ENCODE peak calls at places on chromosome 6, in five cellular contexts. I is psoas muscle, K is cardiac muscle cell, R is fibroblast of lung, P is upper lobe of right lung. V is an unnamed sample.

GRCh38 chr6:55836945-55837344 is 38.4 kb downstream of the BMP5 start:
- DNase-seq in K (no peak), R (no peak), P (no peak), I (no peak), V (no peak)

GRCh38 chr6:127092486-127092885 is 26.0 kb upstream of the RSPO3 start:
- DNase-seq in P (no peak), R (no peak), I (no peak), K (no peak), V (no peak)

GRCh38 chr6:111996159-111996558 is 57.7 kb upstream of the CCN6 start:
- DNase-seq in K (no peak), I (no peak), P (no peak), R (no peak), V (no peak)

GRCh38 chr6:49257549-49257948 is 205.5 kb downstream of the MMUT start:
- DNase-seq in I (no peak), P (no peak), R (no peak), K (no peak), V (no peak)

GRCh38 chr6:39855356-39855995 is 63.3 kb downstream of the DAAM2 start:
- DNase-seq in K (no peak), I (no peak), P (no peak), R (peak; percentile 25), V (no peak)

GRCh38 chr6:57097596-57097995 is 7.6 kb downstream of the ZNF451 start:
- DNase-seq in K (no peak), P (no peak), R (no peak), I (no peak), V (no peak)

GRCh38 chr6:123702943-123703342 is 66.2 kb upstream of the TRDN start:
- DNase-seq in I (no peak), R (no peak), P (no peak), K (no peak), V (no peak)

GRCh38 chr6:14464049-14464448 is 346.5 kb downstream of the CD83 start:
- DNase-seq in I (no peak), R (peak; percentile 67), P (no peak), K (peak; percentile 48), V (no peak)

GRCh38 chr6:161584051-161584450 is 310.2 kb upstream of the AGPAT4 start:
- DNase-seq in R (peak; percentile 17), I (no peak), K (no peak), P (no peak), V (no peak)

GRCh38 chr6:12557760-12558159 is 158.8 kb upstream of the PHACTR1 start:
- DNase-seq in I (no peak), K (no peak), R (no peak), P (no peak), V (no peak)

GRCh38 chr6:33417903-33418689 is at the start of gene CUTA:
- DNase-seq in I (peak; percentile 100), R (peak; percentile 100), K (peak; percentile 100), P (peak; percentile 99), V (peak; percentile 99)

GRCh38 chr6:89410231-89411018 is 1.6 kb downstream of the RRAGD start:
- DNase-seq in R (no peak), I (no peak), P (no peak), K (no peak), V (no peak)

GRCh38 chr6:128230267-128230989 is 290.0 kb downstream of the PTPRK start:
- DNase-seq in I (no peak), R (no peak), P (no peak), K (no peak), V (no peak)

GRCh38 chr6:47679507-47679906 is 18.9 kb upstream of the ADGRF4 start:
- DNase-seq in I (no peak), K (no peak), R (no peak), P (no peak), V (no peak)

GRCh38 chr6:40542175-40542764 is 44.9 kb downstream of the LRFN2 start:
- DNase-seq in I (no peak), K (no peak), R (no peak), P (peak; percentile 51), V (no peak)

GRCh38 chr6:7157752-7158616 is 50.2 kb downstream of the RREB1 start:
- DNase-seq in I (no peak), K (no peak), P (no peak), R (no peak), V (no peak)

GRCh38 chr6:70119218-70119835 is 183.6 kb downstream of the COL9A1 start:
- DNase-seq in P (no peak), I (no peak), K (no peak), R (no peak), V (no peak)

GRCh38 chr6:52564856-52565255 is 12.0 kb downstream of the TRAM2 start:
- DNase-seq in K (no peak), R (no peak), P (no peak), I (no peak), V (no peak)

GRCh38 chr6:46236752-46237151 is 66.0 kb upstream of the ENPP5 start:
- DNase-seq in R (no peak), K (no peak), I (no peak), P (no peak), V (no peak)

GRCh38 chr6:41239467-41240159 is 11.5 kb downstream of the TREML4 start:
- DNase-seq in P (no peak), I (no peak), K (no peak), R (no peak), V (no peak)

GRCh38 chr6:131631625-131632284 is 3.7 kb upstream of the MED23 start:
- DNase-seq in I (no peak), P (no peak), R (no peak), K (no peak), V (no peak)

GRCh38 chr6:117237561-117237960 is 27.8 kb upstream of the VGLL2 start:
- DNase-seq in K (peak; percentile 6), P (no peak), I (no peak), R (no peak), V (no peak)

GRCh38 chr6:127547215-127547614 is 28.1 kb upstream of the MTCL3 start:
- DNase-seq in R (no peak), I (no peak), K (peak; percentile 15), P (no peak), V (no peak)

GRCh38 chr6:42315991-42316378 is 98.3 kb upstream of the MRPS10 start:
- DNase-seq in P (no peak), I (no peak), K (peak; percentile 92), R (peak; percentile 95), V (no peak)

GRCh38 chr6:113598786-113599185 is 258.4 kb upstream of the MARCKS start:
- DNase-seq in P (no peak), R (no peak), I (no peak), K (no peak), V (no peak)

GRCh38 chr6:34465551-34466241 is at the start of gene PACSIN1:
- DNase-seq in K (peak; percentile 10), P (no peak), R (no peak), I (no peak), V (peak; percentile 20)

GRCh38 chr6:43886067-43886461 is 116.1 kb downstream of the VEGFA start:
- DNase-seq in K (no peak), I (no peak), R (no peak), P (no peak), V (no peak)

GRCh38 chr6:43887906-43888683 is 118.1 kb downstream of the VEGFA start:
- DNase-seq in R (no peak), I (peak; percentile 67), P (peak; percentile 46), K (no peak), V (no peak)

GRCh38 chr6:43887340-43887858 is 117.4 kb downstream of the VEGFA start:
- DNase-seq in I (no peak), P (no peak), K (peak; percentile 19), R (no peak), V (no peak)

GRCh38 chr6:43885399-43886066 is 115.5 kb downstream of the VEGFA start:
- DNase-seq in R (no peak), K (no peak), P (peak; percentile 17), I (no peak), V (no peak)

GRCh38 chr6:43886717-43887339 is 116.8 kb downstream of the VEGFA start:
- DNase-seq in I (no peak), R (no peak), P (peak; percentile 27), K (no peak), V (no peak)
- H3K4me1 ChIP-seq in I (peaks cover 26% of the 10 kb centered on the region), R (no peaks in the 10 kb centered on the region), P (no peaks in the 10 kb centered on the region), K (peaks cover 8% of the 10 kb centered on the region), V (peaks cover 17% of the 10 kb centered on the region)

DNA sequence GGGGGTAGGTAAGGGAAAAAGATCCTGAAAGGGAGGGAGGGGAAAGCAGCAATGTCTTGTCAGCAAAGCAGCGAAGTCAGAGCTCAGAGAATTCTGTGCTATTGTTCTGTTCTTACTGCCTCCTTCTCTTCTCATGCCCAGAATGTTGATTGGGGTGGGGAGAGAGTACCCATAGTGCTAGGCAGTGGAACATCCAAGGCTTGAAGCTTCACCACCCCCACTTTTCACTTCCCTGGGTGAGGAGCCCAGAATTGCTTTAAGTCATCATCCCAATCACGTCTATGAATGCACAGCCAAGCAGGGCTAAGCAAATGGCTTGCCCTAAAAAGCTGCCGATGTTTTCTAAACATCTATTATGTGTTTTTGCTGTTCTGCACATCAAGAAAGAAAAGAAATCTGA is 16.5 kb downstream of the REPS1 start:
- DNase-seq in P (no peak), R (no peak), K (no peak), I (no peak), V (no peak)
- H3K4me1 ChIP-seq in P (peaks cover 38% of the 10 kb centered on the region), R (peaks cover 23% of the 10 kb centered on the region), K (peaks cover 27% of the 10 kb centered on the region), I (peaks cover 57% of the 10 kb centered on the region), V (peaks cover 82% of the 10 kb centered on the region)

DNA sequence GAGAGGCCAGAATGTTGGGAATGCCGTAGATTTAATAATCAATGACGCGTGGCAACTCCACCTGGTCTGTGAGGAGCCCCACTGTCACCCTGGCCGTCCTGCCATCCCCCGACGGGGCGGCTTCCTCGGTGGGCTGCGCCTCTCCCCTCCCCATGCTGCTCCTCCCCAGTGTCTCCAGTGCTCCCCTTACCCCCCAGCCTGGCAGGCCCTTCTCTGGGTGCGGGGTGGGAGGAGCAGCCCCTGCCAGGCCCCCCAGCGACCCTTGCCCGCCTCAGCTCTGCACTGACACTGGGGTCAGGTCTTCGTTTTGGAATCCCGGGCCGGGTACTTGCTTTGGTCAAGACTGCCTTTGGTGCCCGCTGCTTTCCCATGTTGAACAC is 82.3 kb upstream of the FRMD1 start:
- DNase-seq in R (no peak), K (no peak), P (no peak), I (no peak), V (no peak)
- H3K4me1 ChIP-seq in R (no peaks in the 10 kb centered on the region), K (peaks cover 9% of the 10 kb centered on the region), P (peaks cover 9% of the 10 kb centered on the region), I (no peaks in the 10 kb centered on the region), V (no peaks in the 10 kb centered on the region)

GRCh38 chr6:73011945-73012344 is 213.4 kb downstream of the KHDC1L start:
- DNase-seq in R (no peak), K (peak; percentile 22), P (no peak), I (no peak), V (no peak)

GRCh38 chr6:73017473-73017872 is 207.8 kb downstream of the KHDC1L start:
- DNase-seq in P (no peak), K (no peak), I (no peak), R (no peak), V (no peak)
- H3K4me1 ChIP-seq in P (no peaks in the 10 kb centered on the region), K (no peaks in the 10 kb centered on the region), I (no peaks in the 10 kb centered on the region), R (no peaks in the 10 kb centered on the region), V (no peaks in the 10 kb centered on the region)

V was measured in heart right ventricle.